ENCODE peak calls at places on chromosome 5, in nine cellular contexts. One of them, this sample, is unnamed.

GRCh38 chr5:37720550-37720952 is 119.3 kb downstream of the GDNF start:
- DNase-seq in GM10248: no peak
- DNase-seq in Panc1: no peak
- DNase-seq in heart right ventricle: no peak
- DNase-seq in adrenal gland: no peak
- DNase-seq in AG04449: no peak
- DNase-seq in H1: no peak
- DNase-seq in fibroblast of villous mesenchyme: peak; percentile 80
- DNase-seq in dorsolateral prefrontal cortex: no peak
- DNase-seq in this sample: no peak

GRCh38 chr5:141782991-141783598 is 95.1 kb downstream of the PCDH1 start:
- DNase-seq in GM10248: no peak
- DNase-seq in Panc1: no peak
- DNase-seq in heart right ventricle: no peak
- DNase-seq in adrenal gland: no peak
- DNase-seq in AG04449: no peak
- DNase-seq in H1: no peak
- DNase-seq in fibroblast of villous mesenchyme: no peak
- DNase-seq in dorsolateral prefrontal cortex: no peak
- DNase-seq in this sample: no peak

GRCh38 chr5:132501961-132502931 is 11.7 kb upstream of the IRF1 start:
- DNase-seq in GM10248: no peak
- DNase-seq in Panc1: no peak
- DNase-seq in heart right ventricle: no peak
- DNase-seq in adrenal gland: no peak
- DNase-seq in AG04449: no peak
- DNase-seq in H1: peak; percentile 33
- DNase-seq in fibroblast of villous mesenchyme: no peak
- DNase-seq in dorsolateral prefrontal cortex: peak; percentile 53
- DNase-seq in this sample: no peak

GRCh38 chr5:52579391-52579790 is 208.3 kb upstream of the ITGA1 start:
- DNase-seq in GM10248: no peak
- DNase-seq in Panc1: no peak
- DNase-seq in heart right ventricle: no peak
- DNase-seq in adrenal gland: no peak
- DNase-seq in AG04449: no peak
- DNase-seq in H1: no peak
- DNase-seq in fibroblast of villous mesenchyme: no peak
- DNase-seq in dorsolateral prefrontal cortex: no peak
- DNase-seq in this sample: no peak

GRCh38 chr5:148974638-148975330 is 88.1 kb downstream of the SH3TC2 start:
- DNase-seq in GM10248: no peak
- DNase-seq in Panc1: no peak
- DNase-seq in heart right ventricle: no peak
- DNase-seq in adrenal gland: no peak
- DNase-seq in AG04449: no peak
- DNase-seq in H1: no peak
- DNase-seq in fibroblast of villous mesenchyme: no peak
- DNase-seq in dorsolateral prefrontal cortex: no peak
- DNase-seq in this sample: no peak

GRCh38 chr5:178384815-178385471 is 152.3 kb upstream of the PHYKPL start:
- DNase-seq in GM10248: no peak
- DNase-seq in Panc1: no peak
- DNase-seq in heart right ventricle: no peak
- DNase-seq in adrenal gland: no peak
- DNase-seq in AG04449: no peak
- DNase-seq in H1: no peak
- DNase-seq in fibroblast of villous mesenchyme: no peak
- DNase-seq in dorsolateral prefrontal cortex: no peak
- DNase-seq in this sample: no peak

GRCh38 chr5:124746252-124746915 is at the start of gene ZNF608:
- DNase-seq in GM10248: no peak
- DNase-seq in Panc1: no peak
- DNase-seq in heart right ventricle: no peak
- DNase-seq in adrenal gland: peak; percentile 57
- DNase-seq in AG04449: no peak
- DNase-seq in H1: peak; percentile 49
- DNase-seq in fibroblast of villous mesenchyme: peak; percentile 71
- DNase-seq in dorsolateral prefrontal cortex: no peak
- DNase-seq in this sample: no peak

GRCh38 chr5:32522429-32523143 is 62.8 kb upstream of the SUB1 start:
- DNase-seq in GM10248: no peak
- DNase-seq in Panc1: no peak
- DNase-seq in heart right ventricle: no peak
- DNase-seq in adrenal gland: peak; percentile 29
- DNase-seq in AG04449: peak; percentile 71
- DNase-seq in H1: no peak
- DNase-seq in fibroblast of villous mesenchyme: peak; percentile 66
- DNase-seq in dorsolateral prefrontal cortex: no peak
- DNase-seq in this sample: no peak

GRCh38 chr5:136809382-136809781 is 444.0 kb upstream of the TRPC7 start:
- DNase-seq in GM10248: no peak
- DNase-seq in Panc1: no peak
- DNase-seq in heart right ventricle: no peak
- DNase-seq in adrenal gland: no peak
- DNase-seq in AG04449: no peak
- DNase-seq in H1: no peak
- DNase-seq in fibroblast of villous mesenchyme: peak; percentile 33
- DNase-seq in dorsolateral prefrontal cortex: no peak
- DNase-seq in this sample: no peak

DNA sequence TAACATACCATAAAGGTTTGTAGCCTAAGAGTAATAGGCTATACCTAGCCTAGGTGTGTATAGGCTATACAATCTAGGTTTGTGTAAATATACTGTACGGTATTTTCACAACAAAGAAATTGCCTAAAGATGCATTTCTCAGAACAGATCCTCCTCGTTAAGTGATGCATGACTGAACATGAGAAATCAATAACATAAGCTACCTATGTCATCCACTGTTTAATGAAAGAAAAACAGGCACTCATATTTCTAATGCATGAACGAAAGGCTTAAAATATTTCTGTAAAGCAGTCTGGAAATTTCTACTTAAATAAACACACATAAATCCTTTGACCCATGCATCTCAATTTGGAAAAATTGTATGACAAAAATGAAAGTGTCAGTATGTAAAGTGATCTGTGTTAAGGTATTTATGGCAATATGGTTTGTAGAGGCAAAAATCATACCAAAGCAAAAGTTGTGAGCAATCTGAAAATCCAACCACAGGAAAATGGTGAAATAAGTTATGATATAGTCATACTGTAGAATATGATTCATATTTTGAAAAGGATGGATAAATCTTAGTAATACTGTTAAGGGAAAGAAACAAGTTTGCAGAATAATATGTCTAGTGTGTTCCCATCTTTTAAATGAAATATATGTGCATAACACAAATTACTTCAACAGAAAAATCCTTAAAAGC is 399.2 kb upstream of the GRAMD2B start:
- DNase-seq in GM10248: no peak
- DNase-seq in Panc1: no peak
- DNase-seq in heart right ventricle: no peak
- DNase-seq in adrenal gland: no peak
- DNase-seq in AG04449: no peak
- DNase-seq in H1: no peak
- DNase-seq in fibroblast of villous mesenchyme: no peak
- DNase-seq in dorsolateral prefrontal cortex: no peak
- DNase-seq in this sample: no peak
- TF ChIP-seq CTCF in GM10248: no peak
- TF ChIP-seq CTCF in Panc1: no peak
- TF ChIP-seq CTCF in heart right ventricle: no peak
- TF ChIP-seq CTCF in adrenal gland: no peak
- TF ChIP-seq CTCF in AG04449: no peak
- TF ChIP-seq CTCF in H1: no peak
- TF ChIP-seq CTCF in fibroblast of villous mesenchyme: no peak
- TF ChIP-seq CTCF in dorsolateral prefrontal cortex: no peak
- TF ChIP-seq CTCF in this sample: no peak

DNA sequence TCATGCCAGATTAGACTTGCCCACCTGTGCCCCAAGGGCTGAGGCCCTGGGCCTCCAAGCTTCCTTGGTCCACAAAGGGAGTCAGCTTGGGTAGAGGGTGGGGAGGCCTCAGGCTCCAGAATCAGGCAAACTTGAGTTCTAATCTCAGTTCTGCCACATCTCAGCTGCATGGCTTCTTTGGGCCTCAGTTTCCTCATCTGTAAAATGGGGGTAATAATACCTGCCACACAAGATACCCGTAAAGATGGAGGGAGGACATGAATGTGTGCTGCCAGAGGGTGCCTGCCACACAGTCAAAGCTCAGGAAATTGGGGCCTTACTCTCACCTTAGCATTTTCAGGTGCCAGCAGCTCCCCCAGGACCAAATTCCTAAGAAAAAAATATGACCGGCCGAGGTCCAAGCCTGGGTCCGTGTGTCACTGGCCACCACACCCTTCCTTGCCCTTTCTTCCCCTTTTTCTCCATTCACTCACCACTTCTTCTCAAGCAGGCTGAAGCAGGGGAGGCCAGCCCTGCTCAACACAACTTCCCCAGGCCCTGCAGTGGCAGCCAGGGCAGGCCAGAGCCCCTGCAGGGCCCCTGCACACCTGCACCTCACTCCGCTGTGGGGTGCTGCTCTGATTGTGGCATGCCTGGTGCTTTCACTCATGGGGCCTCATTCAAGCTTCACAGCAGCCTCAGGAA is 3.8 kb downstream of the RGS14 start:
- DNase-seq in GM10248: no peak
- DNase-seq in Panc1: no peak
- DNase-seq in heart right ventricle: no peak
- DNase-seq in adrenal gland: no peak
- DNase-seq in AG04449: no peak
- DNase-seq in H1: no peak
- DNase-seq in fibroblast of villous mesenchyme: no peak
- DNase-seq in dorsolateral prefrontal cortex: no peak
- DNase-seq in this sample: no peak
- TF ChIP-seq CTCF in GM10248: no peak
- TF ChIP-seq CTCF in Panc1: no peak
- TF ChIP-seq CTCF in heart right ventricle: no peak
- TF ChIP-seq CTCF in adrenal gland: no peak
- TF ChIP-seq CTCF in AG04449: no peak
- TF ChIP-seq CTCF in H1: no peak
- TF ChIP-seq CTCF in fibroblast of villous mesenchyme: no peak
- TF ChIP-seq CTCF in dorsolateral prefrontal cortex: no peak
- TF ChIP-seq CTCF in this sample: no peak

GRCh38 chr5:112237456-112237855 is 181.6 kb downstream of the EPB41L4A start:
- DNase-seq in GM10248: no peak
- DNase-seq in Panc1: no peak
- DNase-seq in heart right ventricle: no peak
- DNase-seq in adrenal gland: no peak
- DNase-seq in AG04449: no peak
- DNase-seq in H1: no peak
- DNase-seq in fibroblast of villous mesenchyme: no peak
- DNase-seq in dorsolateral prefrontal cortex: no peak
- DNase-seq in this sample: no peak

GRCh38 chr5:112245616-112246015 is 173.5 kb downstream of the EPB41L4A start:
- DNase-seq in GM10248: no peak
- DNase-seq in Panc1: no peak
- DNase-seq in heart right ventricle: no peak
- DNase-seq in adrenal gland: no peak
- DNase-seq in AG04449: no peak
- DNase-seq in H1: no peak
- DNase-seq in fibroblast of villous mesenchyme: no peak
- DNase-seq in dorsolateral prefrontal cortex: no peak
- DNase-seq in this sample: no peak

GRCh38 chr5:112238473-112238872 is 180.6 kb downstream of the EPB41L4A start:
- DNase-seq in GM10248: no peak
- DNase-seq in Panc1: no peak
- DNase-seq in heart right ventricle: no peak
- DNase-seq in adrenal gland: no peak
- DNase-seq in AG04449: no peak
- DNase-seq in H1: no peak
- DNase-seq in fibroblast of villous mesenchyme: no peak
- DNase-seq in dorsolateral prefrontal cortex: no peak
- DNase-seq in this sample: no peak

DNA sequence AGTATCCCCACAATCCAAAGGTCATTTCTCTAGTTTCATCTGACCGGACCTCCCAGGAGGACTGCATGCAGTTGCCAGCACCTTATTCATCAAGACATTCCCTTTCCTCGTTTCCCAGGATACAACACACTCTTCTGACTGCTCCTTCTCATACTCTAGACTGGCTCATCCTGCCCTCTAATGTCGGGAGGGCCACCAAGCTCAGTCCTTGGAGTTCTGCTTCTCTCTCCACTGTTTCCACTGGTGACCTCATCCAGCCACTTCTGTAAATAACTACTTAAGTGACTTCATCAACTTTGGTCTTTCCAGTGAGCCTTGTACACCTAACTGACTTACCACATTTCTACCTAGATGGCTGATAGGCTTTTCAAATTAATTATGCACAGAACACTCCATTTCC is 179.1 kb downstream of the EPB41L4A start:
- DNase-seq in GM10248: no peak
- DNase-seq in Panc1: no peak
- DNase-seq in heart right ventricle: no peak
- DNase-seq in adrenal gland: no peak
- DNase-seq in AG04449: no peak
- DNase-seq in H1: no peak
- DNase-seq in fibroblast of villous mesenchyme: no peak
- DNase-seq in dorsolateral prefrontal cortex: no peak
- DNase-seq in this sample: no peak
- TF ChIP-seq CTCF in GM10248: no peak
- TF ChIP-seq CTCF in Panc1: no peak
- TF ChIP-seq CTCF in heart right ventricle: peak; percentile 11
- TF ChIP-seq CTCF in adrenal gland: no peak
- TF ChIP-seq CTCF in AG04449: no peak
- TF ChIP-seq CTCF in H1: no peak
- TF ChIP-seq CTCF in fibroblast of villous mesenchyme: no peak
- TF ChIP-seq CTCF in dorsolateral prefrontal cortex: no peak
- TF ChIP-seq CTCF in this sample: no peak

GRCh38 chr5:157469687-157470086 is 9.7 kb downstream of the NIPAL4 start:
- DNase-seq in GM10248: no peak
- DNase-seq in Panc1: no peak
- DNase-seq in heart right ventricle: no peak
- DNase-seq in adrenal gland: no peak
- DNase-seq in AG04449: no peak
- DNase-seq in H1: no peak
- DNase-seq in fibroblast of villous mesenchyme: no peak
- DNase-seq in dorsolateral prefrontal cortex: no peak
- DNase-seq in this sample: no peak

GRCh38 chr5:157471709-157472108 is 11.7 kb downstream of the NIPAL4 start:
- DNase-seq in GM10248: peak; percentile 54
- DNase-seq in Panc1: no peak
- DNase-seq in heart right ventricle: no peak
- DNase-seq in adrenal gland: no peak
- DNase-seq in AG04449: no peak
- DNase-seq in H1: no peak
- DNase-seq in fibroblast of villous mesenchyme: peak; percentile 38
- DNase-seq in dorsolateral prefrontal cortex: no peak
- DNase-seq in this sample: no peak

GRCh38 chr5:157468293-157468965 is 8.4 kb downstream of the NIPAL4 start:
- DNase-seq in GM10248: no peak
- DNase-seq in Panc1: no peak
- DNase-seq in heart right ventricle: no peak
- DNase-seq in adrenal gland: no peak
- DNase-seq in AG04449: no peak
- DNase-seq in H1: no peak
- DNase-seq in fibroblast of villous mesenchyme: no peak
- DNase-seq in dorsolateral prefrontal cortex: no peak
- DNase-seq in this sample: no peak

GRCh38 chr5:157469073-157469472 is 9.1 kb downstream of the NIPAL4 start:
- DNase-seq in GM10248: no peak
- DNase-seq in Panc1: no peak
- DNase-seq in heart right ventricle: no peak
- DNase-seq in adrenal gland: no peak
- DNase-seq in AG04449: no peak
- DNase-seq in H1: no peak
- DNase-seq in fibroblast of villous mesenchyme: no peak
- DNase-seq in dorsolateral prefrontal cortex: no peak
- DNase-seq in this sample: no peak

GRCh38 chr5:157470616-157471015 is 10.6 kb downstream of the NIPAL4 start:
- DNase-seq in GM10248: no peak
- DNase-seq in Panc1: no peak
- DNase-seq in heart right ventricle: no peak
- DNase-seq in adrenal gland: no peak
- DNase-seq in AG04449: no peak
- DNase-seq in H1: no peak
- DNase-seq in fibroblast of villous mesenchyme: no peak
- DNase-seq in dorsolateral prefrontal cortex: no peak
- DNase-seq in this sample: no peak
- TF ChIP-seq CTCF in GM10248: no peak
- TF ChIP-seq CTCF in Panc1: no peak
- TF ChIP-seq CTCF in heart right ventricle: no peak
- TF ChIP-seq CTCF in adrenal gland: no peak
- TF ChIP-seq CTCF in AG04449: no peak
- TF ChIP-seq CTCF in H1: no peak
- TF ChIP-seq CTCF in fibroblast of villous mesenchyme: no peak
- TF ChIP-seq CTCF in dorsolateral prefrontal cortex: no peak
- TF ChIP-seq CTCF in this sample: no peak

This sample was measured in GM13976.